ENCODE peak calls at places on chromosomes 1 and 21, in six cellular contexts. A is esophagus muscularis mucosa, O is ovary, F is sigmoid colon, N is transverse colon, Q is A549. E is an unnamed sample.

GRCh38 chr1:93749894-93750301 is 68.3 kb upstream of the BCAR3 start:
- DNase-seq in Q (no peak), F (no peak), O (no peak), A (no peak), N (no peak), E (no peak)

GRCh38 chr1:248863011-248863881 is 4.4 kb upstream of the ZNF692 start:
- DNase-seq in N (peak), F (peak), O (peak), A (peak), Q (peak), E (peak)

GRCh38 chr1:161017756-161018630 is 3.0 kb downstream of the F11R start:
- DNase-seq in O (no peak), F (no peak), Q (no peak), A (no peak), N (no peak), E (peak)

GRCh38 chr1:203638076-203638475 is 11.4 kb downstream of the ATP2B4 start:
- DNase-seq in F (no peak), A (no peak), N (no peak), O (no peak), Q (no peak), E (no peak)

GRCh38 chr21:29487154-29487553 is 188.4 kb downstream of the BACH1 start:
- DNase-seq in F (no peak), Q (no peak), O (no peak), A (no peak), N (no peak), E (no peak)

GRCh38 chr21:40707271-40707670 is 139.7 kb downstream of the DSCAM start:
- DNase-seq in Q (no peak), A (no peak), N (no peak), O (no peak), F (no peak), E (no peak)

GRCh38 chr1:84996846-84997666 is at the start of gene MCOLN2:
- DNase-seq in O (no peak), N (peak), Q (peak), F (no peak), A (no peak), E (no peak)

GRCh38 chr1:38068980-38069340 is 22.4 kb upstream of the POU3F1 start:
- DNase-seq in O (no peak), F (no peak), N (no peak), Q (no peak), A (no peak), E (no peak)

GRCh38 chr1:153127296-153127695 is 14.0 kb upstream of the SPRR2F start:
- DNase-seq in N (no peak), A (no peak), Q (no peak), F (no peak), O (no peak), E (no peak)

GRCh38 chr1:43969746-43970466 is at the start of gene DPH2:
- DNase-seq in Q (peak), N (peak), O (peak), A (peak), F (peak), E (peak)

GRCh38 chr21:16976132-16976666 is 536.6 kb upstream of the CXADR start:
- DNase-seq in O (no peak), A (no peak), N (no peak), Q (no peak), F (no peak), E (no peak)

GRCh38 chr1:245197911-245198379 is 43.2 kb downstream of the KIF26B start:
- DNase-seq in A (no peak), O (no peak), N (no peak), F (no peak), Q (no peak), E (no peak)

GRCh38 chr1:76759950-76760349 is 107.3 kb upstream of the ST6GALNAC5 start:
- DNase-seq in F (no peak), N (no peak), Q (no peak), A (no peak), O (no peak), E (no peak)

GRCh38 chr1:30645807-30646206 is 77.6 kb downstream of the MATN1 start:
- DNase-seq in Q (peak), O (no peak), F (no peak), A (no peak), N (no peak), E (no peak)

GRCh38 chr1:7608628-7609295 is 162.3 kb upstream of the VAMP3 start:
- DNase-seq in O (no peak), N (no peak), Q (no peak), F (peak), A (no peak), E (peak)

GRCh38 chr1:8169364-8170058 is 143.4 kb upstream of the ERRFI1 start:
- DNase-seq in F (peak), A (no peak), O (peak), Q (peak), N (peak), E (no peak)

GRCh38 chr1:202088216-202088615 is 34.5 kb upstream of the GPR37L1 start:
- DNase-seq in A (no peak), O (no peak), Q (no peak), N (peak), F (no peak), E (no peak)

GRCh38 chr1:87462894-87463293 is 134.2 kb downstream of the LMO4 start:
- DNase-seq in O (no peak), A (no peak), N (no peak), Q (no peak), F (no peak), E (no peak)

GRCh38 chr1:164589961-164590507 is 31.1 kb downstream of the PBX1 start:
- DNase-seq in O (no peak), F (no peak), A (peak), N (no peak), Q (no peak), E (no peak)

GRCh38 chr1:6753320-6754140 is 31.7 kb upstream of the CAMTA1 start:
- DNase-seq in A (no peak), F (no peak), Q (no peak), N (no peak), O (no peak), E (no peak)

GRCh38 chr1:22285545-22286396 is 142.9 kb upstream of the WNT4 start:
- DNase-seq in N (no peak), Q (no peak), O (peak), A (no peak), F (no peak), E (peak)

DNA sequence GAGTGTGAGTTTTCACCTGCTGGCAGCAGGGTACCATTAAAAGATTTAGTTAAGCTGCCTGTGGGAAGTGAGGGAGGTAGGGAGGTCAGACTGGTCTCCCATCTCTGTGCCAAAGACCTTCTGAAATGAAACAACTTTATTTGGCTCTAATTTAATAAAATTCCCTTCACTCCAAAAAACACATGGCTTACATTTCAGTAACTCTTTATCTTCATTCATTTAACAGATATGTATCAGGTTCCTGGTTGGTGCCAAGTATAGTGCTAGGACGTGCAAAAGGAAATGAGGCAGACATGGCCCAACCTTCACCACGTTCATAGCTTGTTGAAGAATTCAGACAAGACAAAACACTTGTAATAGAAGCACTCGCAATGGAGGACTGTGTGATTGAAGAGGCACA is 282.3 kb downstream of the SEC16B start:
- DNase-seq in O (no peak), A (no peak), F (no peak), N (no peak), Q (no peak), E (no peak)
- TF ChIP-seq EP300 in O (no peak), A (no peak), F (no peak), N (no peak), Q (no peak), E (no peak)

GRCh38 chr1:1618396-1619068 is 3.2 kb downstream of the MIB2 start:
- DNase-seq in Q (no peak), N (no peak), A (no peak), F (no peak), O (no peak), E (no peak)
- TF ChIP-seq EP300 in Q (no peak), N (no peak), A (no peak), F (no peak), O (no peak), E (no peak)

GRCh38 chr1:9849691-9850441 is 26.1 kb upstream of the CLSTN1 start:
- DNase-seq in F (no peak), O (no peak), N (no peak), Q (no peak), A (no peak), E (no peak)

GRCh38 chr1:9852410-9853301 is 28.9 kb upstream of the CLSTN1 start:
- DNase-seq in O (no peak), F (no peak), Q (no peak), A (no peak), N (no peak), E (no peak)

GRCh38 chr1:9852004-9852403 is 28.2 kb upstream of the CLSTN1 start:
- DNase-seq in O (no peak), Q (no peak), F (no peak), N (no peak), A (no peak), E (no peak)

GRCh38 chr1:9848022-9848421 is 24.3 kb upstream of the CLSTN1 start:
- DNase-seq in Q (no peak), N (no peak), F (no peak), O (no peak), A (no peak), E (no peak)

DNA sequence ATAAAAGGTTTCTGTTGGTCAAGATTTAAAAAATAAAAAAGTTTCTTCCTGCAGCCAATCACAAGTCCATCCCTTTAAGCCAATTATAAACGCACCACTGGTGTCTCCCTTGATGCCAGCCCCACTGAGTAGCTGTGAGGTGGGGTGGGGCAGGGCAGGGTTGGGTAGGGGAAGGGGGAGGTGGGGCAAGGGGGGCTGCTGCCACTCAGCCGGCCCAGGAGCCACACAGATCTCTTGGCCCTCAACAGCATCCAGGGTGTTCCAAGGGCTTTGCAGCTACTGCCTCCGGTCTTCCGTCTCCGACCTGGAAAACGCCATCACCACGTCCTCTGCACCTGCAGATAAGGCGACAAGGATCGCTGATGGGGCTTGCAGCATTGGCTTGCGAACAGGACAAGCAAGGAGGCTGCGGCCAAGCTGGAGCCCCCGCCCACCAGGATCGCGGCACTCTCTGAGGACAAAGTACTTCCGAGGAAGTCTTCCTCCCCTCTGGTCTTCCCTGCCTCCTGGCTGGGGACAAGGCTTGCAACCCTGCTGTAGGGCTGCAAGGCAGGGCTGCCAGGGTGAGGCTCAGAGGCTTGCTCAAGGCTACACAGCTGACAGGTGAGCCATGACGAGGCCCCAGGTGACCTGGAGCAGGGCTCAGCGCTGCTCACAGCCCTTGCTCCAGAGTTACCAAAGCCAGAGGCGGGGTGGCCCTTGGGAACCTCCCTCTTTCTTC is 26.8 kb upstream of the CLSTN1 start:
- DNase-seq in Q (no peak), F (no peak), A (no peak), N (no peak), O (no peak), E (no peak)
- TF ChIP-seq EP300 in Q (no peak), F (no peak), A (no peak), N (no peak), O (no peak), E (no peak)

GRCh38 chr21:44914176-44914874 is 6.4 kb downstream of the ITGB2 start:
- DNase-seq in F (no peak), O (no peak), A (no peak), Q (no peak), N (peak), E (no peak)
- TF ChIP-seq EP300 in F (no peak), O (no peak), A (no peak), Q (no peak), N (no peak), E (no peak)

DNA sequence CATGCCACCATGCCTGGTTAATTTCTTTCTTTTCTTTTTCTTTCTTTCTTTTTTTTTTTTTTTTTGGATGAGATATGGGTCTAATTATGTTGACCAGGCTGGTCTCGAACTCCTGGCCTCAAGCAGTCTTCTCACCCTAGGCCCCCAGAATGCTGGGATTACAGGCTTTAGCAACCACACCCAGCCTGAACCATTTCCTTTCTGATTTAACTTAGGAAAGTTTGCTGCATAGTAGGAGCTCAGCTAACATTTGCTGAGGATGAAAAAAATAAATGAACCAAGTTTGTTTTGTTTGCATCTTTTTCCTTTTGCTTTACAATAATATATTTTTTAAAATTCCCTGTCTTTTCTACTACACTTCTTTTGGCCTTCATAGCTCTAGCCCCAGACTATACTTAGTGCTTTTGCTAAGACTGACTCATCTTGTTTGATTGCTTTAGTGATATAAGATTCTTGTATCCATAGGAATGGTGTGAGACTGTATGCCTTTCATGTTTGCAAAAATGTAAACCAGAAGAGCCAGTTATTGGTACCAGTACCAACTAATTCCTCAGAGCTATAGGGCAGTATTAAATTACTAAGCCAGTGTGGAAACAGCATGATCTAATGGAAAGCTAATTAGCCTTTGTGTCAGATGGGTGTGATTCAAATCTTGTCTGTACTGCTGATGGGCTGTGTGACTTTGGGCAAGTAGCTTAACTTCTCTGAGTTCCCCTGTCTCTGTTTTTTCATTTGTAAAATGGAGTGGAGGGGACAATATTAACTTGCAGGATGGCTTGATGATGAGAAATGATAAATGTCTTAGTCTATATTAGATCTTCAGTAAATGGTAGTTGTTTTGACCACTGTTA is 66.9 kb downstream of the NFIA start:
- DNase-seq in F (no peak), Q (no peak), A (no peak), N (no peak), O (no peak), E (no peak)
- TF ChIP-seq EP300 in F (no peak), Q (no peak), A (no peak), N (no peak), O (no peak), E (no peak)

GRCh38 chr1:26787706-26788514 is at the start of gene PIGV:
- DNase-seq in N (peak), A (peak), O (peak), F (peak), Q (peak), E (peak)
- TF ChIP-seq EP300 in N (no peak), A (no peak), O (no peak), F (no peak), Q (no peak), E (no peak)

GRCh38 chr1:236281286-236282158 is at the start of gene ERO1B:
- DNase-seq in Q (peak), A (peak), O (peak), F (peak), N (peak), E (peak)
- TF ChIP-seq EP300 in Q (no peak), A (no peak), O (no peak), F (no peak), N (no peak), E (no peak)

DNA sequence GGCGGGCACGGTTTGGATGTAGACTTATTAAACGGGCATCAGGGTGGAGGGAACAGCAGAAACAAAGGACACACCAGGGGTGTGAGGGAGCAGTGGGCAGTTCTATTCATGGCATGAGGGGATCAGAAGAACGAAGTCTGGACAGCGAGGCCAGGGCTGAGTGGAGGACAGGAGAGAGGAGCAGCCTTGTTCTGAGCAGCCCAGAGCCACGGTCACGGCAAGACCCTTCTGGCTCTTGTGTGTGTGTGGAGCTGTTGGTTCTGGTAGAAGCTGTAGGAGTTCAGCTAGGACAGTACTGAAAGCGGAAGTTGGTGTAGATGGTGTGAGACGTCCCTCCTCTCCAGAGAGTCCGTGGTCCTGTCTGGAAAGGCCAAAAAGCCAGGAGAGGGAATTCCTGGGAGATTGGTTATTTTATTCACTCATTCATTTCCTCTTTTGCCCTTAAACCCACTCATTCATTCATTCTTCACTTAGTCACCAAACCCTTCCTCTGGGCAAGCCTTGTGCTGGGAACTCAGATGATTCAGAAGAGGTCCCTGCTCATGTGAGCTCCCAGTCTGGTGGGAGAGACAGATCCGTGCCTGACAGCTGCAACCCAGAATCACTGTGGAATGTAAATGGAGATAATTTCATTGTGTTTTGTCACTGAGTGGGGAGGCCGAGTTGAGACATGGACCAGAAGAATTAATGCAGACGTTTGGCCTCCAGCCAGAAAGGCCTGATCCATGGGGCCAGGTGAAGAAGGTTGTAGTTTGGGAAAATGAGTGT is 4.1 kb upstream of the ACOT11 start:
- DNase-seq in F (no peak), N (no peak), A (no peak), O (no peak), Q (no peak), E (no peak)
- TF ChIP-seq EP300 in F (no peak), N (no peak), A (no peak), O (no peak), Q (no peak), E (no peak)

DNA sequence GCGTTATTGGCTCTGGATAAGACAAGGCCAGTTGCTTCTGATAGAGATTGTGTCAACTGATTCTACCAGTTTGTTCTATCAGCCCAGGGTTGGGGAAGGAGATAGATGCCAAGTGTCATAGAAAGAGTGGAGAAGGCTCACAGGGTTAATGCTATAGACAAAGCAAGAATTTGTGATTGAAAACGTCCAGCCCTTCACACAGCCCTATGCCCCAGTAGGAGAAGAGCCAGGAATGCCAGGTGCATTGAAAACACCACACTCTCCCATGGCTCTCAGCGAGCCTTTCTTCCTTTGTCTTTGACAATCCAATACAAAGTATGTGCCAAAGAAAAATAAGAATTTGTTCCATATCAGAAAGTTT is 505.0 kb downstream of the PLPP3 start:
- DNase-seq in O (no peak), N (no peak), F (no peak), Q (no peak), A (no peak), E (no peak)
- TF ChIP-seq EP300 in O (no peak), N (no peak), F (no peak), Q (no peak), A (no peak), E (no peak)

GRCh38 chr1:235999259-235999925 is 65.5 kb downstream of the NID1 start:
- DNase-seq in Q (peak), N (no peak), O (no peak), A (no peak), F (no peak), E (no peak)
- TF ChIP-seq EP300 in Q (no peak), N (no peak), O (no peak), A (no peak), F (no peak), E (no peak)